ENCODE peak calls at places on chromosomes 16 and 17, in six cellular contexts. P, C, N, H, U and I are unnamed samples.

GRCh38 chr17:9217151-9218067 is 196.1 kb downstream of the NTN1 start:
- DNase-seq in P (no peak), C (no peak), N (no peak), H (peak; percentile 18), U (no peak), I (no peak)

GRCh38 chr17:18250259-18250658 is 8.3 kb downstream of the FLII start:
- DNase-seq in P (no peak), C (no peak), N (no peak), H (no peak), U (no peak), I (no peak)

GRCh38 chr16:6672507-6672906 is 660.1 kb upstream of the RBFOX1 start:
- DNase-seq in P (no peak), C (no peak), N (no peak), H (no peak), U (no peak), I (no peak)

GRCh38 chr17:28226563-28226962 is 92.4 kb upstream of the TMEM97 start:
- DNase-seq in P (no peak), C (no peak), N (no peak), H (no peak), U (no peak), I (no peak)

GRCh38 chr17:12709063-12709462 is 43.4 kb downstream of the MYOCD start:
- DNase-seq in P (no peak), C (no peak), N (no peak), H (no peak), U (no peak), I (no peak)

GRCh38 chr17:31548709-31549108 is 157.2 kb downstream of the RAB11FIP4 start:
- DNase-seq in P (no peak), C (no peak), N (peak; percentile 58), H (no peak), U (no peak), I (no peak)

GRCh38 chr16:67547423-67548264 is 14.7 kb upstream of the CTCF start:
- DNase-seq in P (no peak), C (no peak), N (no peak), H (no peak), U (no peak), I (no peak)

GRCh38 chr17:65249774-65250173 is 112.6 kb downstream of the RGS9 start:
- DNase-seq in P (no peak), C (no peak), N (no peak), H (no peak), U (no peak), I (no peak)

GRCh38 chr16:81493755-81494433 is 49.3 kb downstream of the CMIP start:
- DNase-seq in P (no peak), C (peak; percentile 21), N (peak; percentile 85), H (peak; percentile 57), U (no peak), I (no peak)

GRCh38 chr16:57926041-57926440 is 44.9 kb downstream of the CNGB1 start:
- DNase-seq in P (no peak), C (no peak), N (no peak), H (no peak), U (no peak), I (no peak)
- TF ChIP-seq TAF1 in P (no peak), C (no peak), N (no peak), H (no peak), U (no peak), I (no peak)

GRCh38 chr17:81385320-81386111 is 9.7 kb upstream of the BAHCC1 start:
- DNase-seq in P (no peak), C (no peak), N (no peak), H (peak; percentile 64), U (no peak), I (no peak)

GRCh38 chr17:81383504-81384421 is 11.5 kb upstream of the BAHCC1 start:
- DNase-seq in P (no peak), C (no peak), N (no peak), H (no peak), U (no peak), I (no peak)

GRCh38 chr17:81386141-81386645 is 9.1 kb upstream of the BAHCC1 start:
- DNase-seq in P (no peak), C (no peak), N (no peak), H (no peak), U (no peak), I (no peak)

GRCh38 chr17:81386646-81387234 is 8.5 kb upstream of the BAHCC1 start:
- DNase-seq in P (no peak), C (no peak), N (peak; percentile 53), H (peak; percentile 45), U (no peak), I (no peak)

DNA sequence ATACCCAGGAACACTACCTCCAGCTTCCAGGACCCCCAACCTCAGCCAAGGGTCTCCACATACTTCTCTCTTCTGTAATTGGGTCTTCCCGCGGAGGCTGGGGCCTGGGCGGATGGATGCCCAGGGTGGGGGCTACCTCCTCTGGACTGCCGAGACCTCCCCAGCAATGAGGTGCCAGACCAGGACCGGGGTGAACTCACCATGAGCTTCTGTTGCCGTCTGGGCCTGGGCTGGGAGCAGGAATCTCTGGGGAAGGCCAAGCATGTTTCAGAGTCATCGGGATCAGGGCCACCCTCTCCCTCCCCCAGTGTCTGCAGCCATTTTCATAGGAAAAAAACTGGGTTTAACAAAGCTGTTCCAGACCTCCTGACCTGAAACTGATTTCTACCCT is 10.3 kb upstream of the BAHCC1 start:
- DNase-seq in P (no peak), C (no peak), N (no peak), H (no peak), U (no peak), I (no peak)
- TF ChIP-seq POLR2A in P (no peak), C (no peak), N (no peak), H (no peak), U (no peak), I (no peak)

DNA sequence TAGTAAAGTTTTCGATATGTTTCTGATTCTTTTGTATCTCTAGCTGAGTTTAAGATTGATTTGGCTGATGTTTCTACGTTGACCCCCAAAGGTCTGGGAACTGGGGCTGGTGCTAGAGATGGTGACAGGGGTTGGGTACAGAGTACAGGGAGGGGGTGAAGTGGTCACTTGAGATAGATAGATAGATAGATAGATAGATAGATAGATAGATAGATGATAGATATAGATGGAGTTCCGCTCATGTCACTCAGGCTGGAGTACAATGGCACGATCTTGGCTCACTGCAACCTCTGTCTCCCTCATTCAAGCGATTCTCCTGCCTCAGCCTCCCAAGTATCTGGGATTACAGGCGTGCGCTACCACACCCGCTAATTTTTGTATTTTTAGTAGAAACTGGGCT is 1.8 kb upstream of the FBRS start:
- DNase-seq in P (no peak), C (no peak), N (no peak), H (no peak), U (no peak), I (no peak)
- TF ChIP-seq TAF1 in P (no peak), C (no peak), N (no peak), H (no peak), U (no peak), I (no peak)

DNA sequence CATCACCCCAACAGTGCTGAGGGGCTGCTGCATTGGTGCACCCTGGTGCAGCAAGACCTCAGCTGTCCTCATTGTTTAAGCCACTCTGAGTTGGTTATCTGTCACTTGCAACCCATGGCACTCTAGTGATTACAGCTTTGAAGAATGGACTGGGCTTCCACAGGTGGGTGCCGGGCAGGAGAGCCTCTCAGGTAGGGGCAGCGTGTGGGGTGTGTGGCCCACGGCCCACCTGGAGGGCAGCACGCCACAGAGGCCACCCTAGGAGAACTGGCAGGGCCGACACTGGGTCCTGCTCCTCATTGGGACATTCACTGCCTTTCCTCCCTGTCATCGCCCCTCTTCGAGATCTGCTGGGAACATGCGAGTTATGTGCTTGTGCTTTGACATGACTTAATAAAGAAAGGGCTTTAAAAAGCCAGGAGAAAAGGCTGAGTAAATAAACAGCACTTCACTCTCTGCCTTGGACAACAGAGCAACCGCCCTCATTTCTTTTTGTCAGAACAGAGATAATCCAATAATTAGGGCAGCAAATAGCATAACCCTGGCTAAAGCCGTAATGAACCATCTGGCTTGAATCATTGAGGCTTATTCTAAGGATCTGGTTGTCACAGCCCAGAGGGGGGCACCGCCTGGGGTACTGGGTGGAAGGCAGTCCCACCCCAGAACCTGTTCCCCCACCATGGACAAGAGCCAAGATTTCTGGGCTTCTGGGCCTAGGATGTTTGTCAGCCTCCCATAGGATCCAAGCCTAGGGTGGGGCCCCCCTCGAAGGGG is 3.0 kb downstream of the DOC2B start:
- DNase-seq in P (no peak), C (no peak), N (no peak), H (no peak), U (no peak), I (no peak)
- TF ChIP-seq POLR2A in P (no peak), C (no peak), N (no peak), H (no peak), U (no peak), I (no peak)